ENCODE peak calls at places on chromosomes 2 and 18, in seven cellular contexts. W, S, L, H, G, Q and D are unnamed samples.

GRCh38 chr2:209933499-209934458 is 68.7 kb upstream of the RPE start:
- DNase-seq in W (no peak), S (no peak), L (peak), H (no peak), G (no peak), Q (no peak), D (no peak)

GRCh38 chr2:69205491-69205890 is 181.5 kb downstream of the GFPT1 start:
- DNase-seq in W (no peak), S (no peak), L (no peak), H (no peak), G (no peak), Q (no peak), D (no peak)

GRCh38 chr2:71896385-71897144 is 251.1 kb downstream of the CYP26B1 start:
- DNase-seq in W (no peak), S (peak), L (no peak), H (no peak), G (no peak), Q (no peak), D (no peak)

GRCh38 chr18:67428805-67429204 is 87.7 kb downstream of the DSEL start:
- DNase-seq in W (no peak), S (no peak), L (peak), H (no peak), G (no peak), Q (no peak), D (no peak)

GRCh38 chr2:231714639-231715498 is 6.5 kb downstream of the PTMA start:
- DNase-seq in W (peak), S (peak), L (no peak), H (peak), G (peak), Q (peak), D (peak)

GRCh38 chr2:235031686-235032373 is 80.0 kb downstream of the SH3BP4 start:
- DNase-seq in W (no peak), S (no peak), L (no peak), H (no peak), G (no peak), Q (no peak), D (no peak)

GRCh38 chr2:208793434-208793833 is 386.8 kb downstream of the PTH2R start:
- DNase-seq in W (no peak), S (no peak), L (no peak), H (no peak), G (no peak), Q (no peak), D (no peak)

GRCh38 chr2:174597347-174598047 is at the start of gene WIPF1:
- DNase-seq in W (no peak), S (no peak), L (peak), H (no peak), G (no peak), Q (peak), D (no peak)

GRCh38 chr2:43040084-43040854 is 186.1 kb downstream of the ZFP36L2 start:
- DNase-seq in W (no peak), S (no peak), L (no peak), H (no peak), G (no peak), Q (peak), D (peak)

GRCh38 chr2:144006139-144006538 is 513.8 kb downstream of the ZEB2 start:
- DNase-seq in W (no peak), S (no peak), L (no peak), H (no peak), G (no peak), Q (no peak), D (no peak)

GRCh38 chr2:28269019-28269784 is 123.5 kb upstream of the FOSL2 start:
- DNase-seq in W (peak), S (no peak), L (peak), H (no peak), G (no peak), Q (peak), D (peak)

GRCh38 chr2:96143848-96144480 is 1.3 kb downstream of the DUSP2 start:
- DNase-seq in W (peak), S (peak), L (no peak), H (no peak), G (peak), Q (no peak), D (peak)

GRCh38 chr2:13558368-13558767 is 841.6 kb downstream of the TRIB2 start:
- DNase-seq in W (peak), S (no peak), L (peak), H (no peak), G (no peak), Q (peak), D (no peak)

GRCh38 chr2:160055726-160056108 is 6.7 kb downstream of the PLA2R1 start:
- DNase-seq in W (no peak), S (no peak), L (no peak), H (no peak), G (peak), Q (no peak), D (no peak)

GRCh38 chr2:202635441-202636296 is 900 bp downstream of the FAM117B start:
- DNase-seq in W (peak), S (peak), L (peak), H (peak), G (peak), Q (peak), D (peak)

GRCh38 chr2:17520761-17521160 is 2.5 kb upstream of the RAD51AP2 start:
- DNase-seq in W (no peak), S (no peak), L (no peak), H (no peak), G (no peak), Q (no peak), D (no peak)

GRCh38 chr2:147030966-147031760 is 813.7 kb upstream of the ACVR2A start:
- DNase-seq in W (no peak), S (no peak), L (peak), H (no peak), G (no peak), Q (peak), D (no peak)

GRCh38 chr2:2640818-2641217 is 309.7 kb upstream of the MYT1L start:
- DNase-seq in W (no peak), S (peak), L (no peak), H (no peak), G (no peak), Q (no peak), D (no peak)

GRCh38 chr2:179240481-179241451 is 23.9 kb downstream of the SESTD1 start:
- DNase-seq in W (peak), S (no peak), L (no peak), H (no peak), G (no peak), Q (no peak), D (no peak)

GRCh38 chr18:28863396-28863795 is 686.5 kb upstream of the CDH2 start:
- DNase-seq in W (no peak), S (no peak), L (no peak), H (no peak), G (no peak), Q (no peak), D (no peak)

GRCh38 chr2:98550165-98550564 is 58.1 kb downstream of the COA5 start:
- DNase-seq in W (peak), S (no peak), L (no peak), H (no peak), G (no peak), Q (no peak), D (no peak)

GRCh38 chr18:54958711-54959625 is at the start of gene CCDC68:
- DNase-seq in W (peak), S (peak), L (no peak), H (peak), G (peak), Q (peak), D (peak)

GRCh38 chr2:48305569-48305968 is 224.4 kb upstream of the STON1 start:
- DNase-seq in W (no peak), S (no peak), L (no peak), H (no peak), G (no peak), Q (no peak), D (no peak)

GRCh38 chr2:84958135-84959044 is 12.6 kb upstream of the KCMF1 start:
- DNase-seq in W (peak), S (peak), L (peak), H (peak), G (peak), Q (peak), D (peak)

GRCh38 chr2:173401716-173402326 is 47.1 kb downstream of the CDCA7 start:
- DNase-seq in W (peak), S (no peak), L (peak), H (no peak), G (no peak), Q (peak), D (no peak)

GRCh38 chr2:196277002-196277401 is 105.6 kb upstream of the STK17B start:
- DNase-seq in W (peak), S (no peak), L (peak), H (no peak), G (no peak), Q (peak), D (peak)

GRCh38 chr2:196276421-196276820 is 105.0 kb upstream of the STK17B start:
- DNase-seq in W (no peak), S (no peak), L (no peak), H (no peak), G (no peak), Q (no peak), D (no peak)

GRCh38 chr2:196278491-196278911 is 107.1 kb upstream of the STK17B start:
- DNase-seq in W (no peak), S (no peak), L (peak), H (no peak), G (no peak), Q (peak), D (peak)

GRCh38 chr2:196275646-196276352 is 104.4 kb upstream of the STK17B start:
- DNase-seq in W (no peak), S (no peak), L (peak), H (no peak), G (no peak), Q (peak), D (peak)

GRCh38 chr2:196279496-196279895 is 108.1 kb upstream of the STK17B start:
- DNase-seq in W (no peak), S (no peak), L (peak), H (no peak), G (no peak), Q (no peak), D (peak)
- H3K9ac ChIP-seq in W (no peak), S (no peak), L (no peak), H (no peak), G (no peak), Q (no peak), D (no peak)

GRCh38 chr2:25310965-25311865 is 30.5 kb downstream of the DNMT3A start:
- DNase-seq in W (peak), S (peak), L (no peak), H (no peak), G (peak), Q (no peak), D (no peak)

GRCh38 chr2:25307949-25308557 is 33.7 kb downstream of the DNMT3A start:
- DNase-seq in W (no peak), S (no peak), L (no peak), H (no peak), G (no peak), Q (no peak), D (no peak)

GRCh38 chr2:25308599-25308998 is 33.1 kb downstream of the DNMT3A start:
- DNase-seq in W (no peak), S (no peak), L (no peak), H (no peak), G (no peak), Q (no peak), D (no peak)

GRCh38 chr2:25310690-25310964 is 31.1 kb downstream of the DNMT3A start:
- DNase-seq in W (no peak), S (peak), L (no peak), H (no peak), G (no peak), Q (no peak), D (no peak)

GRCh38 chr2:25309402-25309801 is 32.3 kb downstream of the DNMT3A start:
- DNase-seq in W (peak), S (peak), L (peak), H (peak), G (peak), Q (peak), D (peak)
- H2AK5ac ChIP-seq in W (peak), S (peak), L (no peak), H (peak), G (no peak), Q (no peak), D (no peak)

GRCh38 chr2:237326250-237327171 is 87.5 kb downstream of the COL6A3 start:
- DNase-seq in W (no peak), S (no peak), L (peak), H (no peak), G (no peak), Q (peak), D (no peak)

GRCh38 chr2:237323656-237324055 is 90.3 kb downstream of the COL6A3 start:
- DNase-seq in W (no peak), S (no peak), L (no peak), H (no peak), G (no peak), Q (no peak), D (no peak)

GRCh38 chr2:237327191-237327590 is 86.8 kb downstream of the COL6A3 start:
- DNase-seq in W (no peak), S (no peak), L (no peak), H (no peak), G (no peak), Q (peak), D (no peak)

GRCh38 chr2:237322564-237322963 is 91.4 kb downstream of the COL6A3 start:
- DNase-seq in W (peak), S (peak), L (no peak), H (no peak), G (peak), Q (no peak), D (peak)

GRCh38 chr2:237324446-237325236 is 89.3 kb downstream of the COL6A3 start:
- DNase-seq in W (peak), S (no peak), L (peak), H (no peak), G (no peak), Q (peak), D (peak)
- H3K9ac ChIP-seq in W (no peak), S (no peak), L (peak), H (no peak), G (no peak), Q (peak), D (no peak)

GRCh38 chr2:218806346-218806978 is 24.5 kb downstream of the CYP27A1 start:
- DNase-seq in W (peak), S (no peak), L (peak), H (no peak), G (no peak), Q (peak), D (peak)

GRCh38 chr2:218809515-218809914 is 22.1 kb downstream of the PRKAG3 start:
- DNase-seq in W (no peak), S (no peak), L (no peak), H (no peak), G (no peak), Q (no peak), D (no peak)

GRCh38 chr2:218810251-218810650 is 21.4 kb downstream of the PRKAG3 start:
- DNase-seq in W (no peak), S (no peak), L (peak), H (no peak), G (no peak), Q (peak), D (no peak)

GRCh38 chr2:218805627-218806026 is 23.7 kb downstream of the CYP27A1 start:
- DNase-seq in W (peak), S (no peak), L (peak), H (no peak), G (no peak), Q (peak), D (no peak)

GRCh38 chr2:218807626-218808025 is 24.0 kb downstream of the PRKAG3 start:
- DNase-seq in W (no peak), S (no peak), L (peak), H (no peak), G (no peak), Q (peak), D (no peak)
- H2AK5ac ChIP-seq in W (no peak), S (no peak), L (no peak), H (no peak), G (no peak), Q (no peak), D (no peak)

DNA sequence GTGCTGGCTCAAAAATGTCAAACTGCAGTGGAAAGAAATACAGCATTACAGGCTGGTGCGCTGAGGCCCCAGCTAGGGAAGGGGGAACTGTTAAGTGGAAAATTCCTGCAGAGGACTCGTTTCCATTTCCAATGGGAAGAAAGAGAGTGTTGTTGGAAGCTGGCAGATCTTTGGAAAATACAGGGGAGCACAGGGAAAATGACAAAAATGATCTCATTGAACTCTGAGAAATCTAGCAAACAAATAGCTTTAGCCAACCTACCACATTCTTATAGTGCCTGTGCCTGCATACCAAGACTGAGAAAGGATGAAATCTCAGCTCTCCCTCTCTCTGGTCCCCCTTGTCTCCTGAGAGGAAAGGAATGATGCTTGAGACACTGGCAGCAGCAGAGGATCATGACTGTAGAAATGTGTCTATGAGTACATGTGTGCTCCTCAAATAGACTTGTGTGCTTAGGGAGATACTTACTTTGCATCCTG is 632.5 kb downstream of the NYAP2 start:
- DNase-seq in W (peak), S (no peak), L (peak), H (peak), G (no peak), Q (peak), D (peak)
- H3K9ac ChIP-seq in W (peak), S (no peak), L (peak), H (no peak), G (no peak), Q (peak), D (no peak)

GRCh38 chr2:105510761-105511669 is 112.2 kb upstream of the FHL2 start:
- DNase-seq in W (peak), S (no peak), L (peak), H (no peak), G (no peak), Q (peak), D (peak)
- H2AK5ac ChIP-seq in W (no peak), S (no peak), L (no peak), H (no peak), G (no peak), Q (no peak), D (no peak)

GRCh38 chr2:190859347-190860297 is 21.0 kb upstream of the GLS start:
- DNase-seq in W (peak), S (no peak), L (peak), H (no peak), G (no peak), Q (no peak), D (peak)
- H3K9ac ChIP-seq in W (no peak), S (no peak), L (peak), H (no peak), G (no peak), Q (peak), D (no peak)

DNA sequence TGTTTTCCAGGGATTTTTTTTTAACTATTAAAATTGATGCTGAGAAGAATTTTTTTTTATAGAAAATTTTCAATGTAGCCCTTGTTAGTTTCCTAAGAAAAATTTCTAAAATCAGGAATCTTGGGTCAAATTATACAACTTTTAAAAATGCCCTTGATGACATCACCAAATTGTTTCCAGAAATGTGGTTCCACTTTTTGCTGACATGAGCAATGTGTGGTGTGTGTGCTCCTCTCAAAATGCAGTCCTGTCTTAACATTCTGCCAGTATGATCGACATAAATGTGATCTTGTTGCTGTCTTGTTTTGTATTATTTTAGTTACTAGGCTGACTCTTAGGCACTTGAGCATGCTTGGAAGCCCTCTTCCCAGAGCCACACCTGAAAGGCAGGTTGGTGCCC is 89.7 kb upstream of the ST6GAL2 start:
- DNase-seq in W (no peak), S (no peak), L (no peak), H (no peak), G (no peak), Q (no peak), D (no peak)
- H2AK5ac ChIP-seq in W (no peak), S (no peak), L (no peak), H (no peak), G (no peak), Q (peak), D (no peak)